ENCODE peak calls at places on chromosome 21, in seven cellular contexts. N is tibial artery, R is neuronal stem cell, U is Karpas-422, L is A673, D is uterus, V is heart right ventricle. Q is an unnamed sample.

GRCh38 chr21:42223826-42224575 is 5.1 kb downstream of the ABCG1 start:
- DNase-seq in N (no peak), R (no peak), U (no peak), L (no peak), D (no peak), V (no peak), Q (no peak)

GRCh38 chr21:31614705-31615104 is 44.8 kb upstream of the SOD1 start:
- DNase-seq in N (no peak), R (no peak), U (no peak), L (no peak), D (no peak), V (no peak), Q (no peak)

GRCh38 chr21:32921632-32922230 is 104.0 kb upstream of the OLIG2 start:
- DNase-seq in N (no peak), R (no peak), U (peak; percentile 75), L (peak; percentile 43), D (no peak), V (no peak), Q (no peak)

GRCh38 chr21:30408782-30409494 is 13.1 kb downstream of the KRTAP13-1 start:
- DNase-seq in N (no peak), R (peak; percentile 3), U (peak; percentile 75), L (peak; percentile 91), D (no peak), V (peak; percentile 26), Q (peak; percentile 34)

GRCh38 chr21:32155226-32155625 is 123.6 kb downstream of the MIS18A start:
- DNase-seq in N (no peak), R (no peak), U (no peak), L (no peak), D (no peak), V (no peak), Q (no peak)

GRCh38 chr21:33412832-33413519 is 9.8 kb downstream of the IFNGR2 start:
- DNase-seq in N (no peak), R (no peak), U (no peak), L (no peak), D (no peak), V (no peak), Q (no peak)

GRCh38 chr21:31837613-31838390 is 35.0 kb upstream of the HUNK start:
- DNase-seq in N (no peak), R (no peak), U (peak; percentile 62), L (no peak), D (no peak), V (no peak), Q (no peak)

GRCh38 chr21:45865106-45865835 is 116.3 kb upstream of the COL6A1 start:
- DNase-seq in N (no peak), R (no peak), U (no peak), L (no peak), D (no peak), V (no peak), Q (peak; percentile 69)

GRCh38 chr21:28220670-28221069 is 772.0 kb downstream of the LTN1 start:
- DNase-seq in N (no peak), R (no peak), U (no peak), L (no peak), D (no peak), V (no peak), Q (no peak)

GRCh38 chr21:16425297-16425696 is 695.5 kb downstream of the USP25 start:
- DNase-seq in N (no peak), R (no peak), U (no peak), L (no peak), D (no peak), V (no peak), Q (no peak)
- H3K4me3 ChIP-seq in N (no peak overlapping the region), R (no peak overlapping the region), U (no peak overlapping the region), L (no peak overlapping the region), D (no peak overlapping the region), V (peak overlapping the region; percentile 62), Q (no peak overlapping the region)

DNA sequence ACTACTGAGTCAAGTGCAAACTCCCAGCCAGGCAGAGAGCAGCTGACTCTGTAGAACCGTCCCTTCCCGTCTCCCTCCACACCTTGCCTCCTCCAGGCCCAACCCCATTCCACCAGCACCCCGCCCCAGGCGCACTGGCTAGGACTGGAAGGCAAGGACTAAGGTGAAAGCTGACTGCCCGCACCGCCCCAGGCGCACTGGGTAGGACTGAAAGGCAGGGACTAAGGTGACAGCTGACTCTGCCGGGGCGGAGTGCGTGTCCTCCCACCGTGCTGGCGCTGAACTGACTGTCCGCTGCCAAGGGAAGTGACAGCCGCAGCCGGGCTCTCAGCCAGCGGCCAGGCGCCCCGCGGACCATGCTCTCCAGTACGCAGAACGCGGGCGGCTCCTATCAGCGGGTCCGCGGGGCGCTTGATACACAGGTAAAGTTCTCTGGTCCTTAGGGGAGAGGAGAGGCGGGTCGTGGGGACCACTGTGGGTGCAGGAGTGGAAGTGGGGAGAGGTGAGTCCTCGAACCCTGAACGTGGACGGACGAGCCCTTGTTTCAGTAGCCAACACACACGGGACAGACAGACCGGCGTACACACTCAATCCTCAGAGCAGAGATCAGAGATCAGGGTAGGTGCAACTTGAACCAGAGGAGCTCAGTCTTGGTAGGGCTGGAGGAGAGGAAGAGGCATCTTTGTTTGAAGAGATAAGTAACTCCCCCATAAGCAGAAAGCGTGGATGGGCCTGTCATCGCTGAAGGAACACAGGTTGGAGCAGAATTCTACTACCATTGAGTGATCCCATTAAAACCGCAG is 58.0 kb downstream of the RBM11 start:
- DNase-seq in N (no peak), R (no peak), U (no peak), L (no peak), D (no peak), V (peak; percentile 26), Q (no peak)
- H3K4me3 ChIP-seq in N (no peak overlapping the region), R (peak overlapping the region; percentile 18), U (no peak overlapping the region), L (no peak overlapping the region), D (no peak overlapping the region), V (peak overlapping the region; percentile 36), Q (no peak overlapping the region)

GRCh38 chr21:25949701-25950100 is 214.9 kb downstream of the GABPA start:
- DNase-seq in N (no peak), R (no peak), U (no peak), L (no peak), D (no peak), V (no peak), Q (no peak)

GRCh38 chr21:25953659-25954058 is 216.9 kb downstream of the APP start:
- DNase-seq in N (no peak), R (no peak), U (no peak), L (no peak), D (no peak), V (no peak), Q (no peak)

GRCh38 chr21:25952306-25952705 is 217.5 kb downstream of the GABPA start:
- DNase-seq in N (no peak), R (no peak), U (no peak), L (no peak), D (no peak), V (no peak), Q (no peak)

GRCh38 chr21:25955646-25956045 is 214.9 kb downstream of the APP start:
- DNase-seq in N (no peak), R (no peak), U (no peak), L (no peak), D (no peak), V (no peak), Q (no peak)

DNA sequence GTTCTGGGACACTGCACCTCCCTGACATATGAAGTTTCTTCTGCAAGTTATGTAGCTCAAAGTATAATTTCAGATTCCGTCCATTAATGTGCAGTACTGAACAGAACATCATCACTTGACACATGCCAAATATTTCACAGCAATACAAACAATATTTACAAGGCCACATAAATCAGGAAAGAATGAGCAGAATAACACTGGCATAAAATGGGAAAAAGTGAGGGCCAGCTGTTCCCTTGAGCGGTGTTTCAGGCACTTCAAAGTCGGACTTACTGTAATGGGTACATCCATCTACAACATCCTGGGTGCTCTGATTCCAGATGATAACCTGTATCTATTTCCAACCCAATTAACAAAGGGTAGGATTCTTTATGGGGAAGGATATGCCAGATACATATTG is 217.4 kb downstream of the APP start:
- DNase-seq in N (no peak), R (no peak), U (no peak), L (no peak), D (no peak), V (no peak), Q (no peak)
- H3K4me3 ChIP-seq in N (no peak overlapping the region), R (no peak overlapping the region), U (no peak overlapping the region), L (no peak overlapping the region), D (no peak overlapping the region), V (no peak overlapping the region), Q (no peak overlapping the region)

GRCh38 chr21:34574581-34574980 is 40.3 kb downstream of the RCAN1 start:
- DNase-seq in N (no peak), R (no peak), U (no peak), L (peak; percentile 65), D (no peak), V (no peak), Q (no peak)
- H3K4me3 ChIP-seq in N (no peak overlapping the region), R (no peak overlapping the region), U (no peak overlapping the region), L (no peak overlapping the region), D (no peak overlapping the region), V (no peak overlapping the region), Q (no peak overlapping the region)

GRCh38 chr21:44350773-44351481 is 2.5 kb upstream of the TRPM2 start:
- DNase-seq in N (no peak), R (no peak), U (no peak), L (no peak), D (no peak), V (no peak), Q (no peak)
- H3K4me3 ChIP-seq in N (no peak overlapping the region), R (no peak overlapping the region), U (no peak overlapping the region), L (no peak overlapping the region), D (no peak overlapping the region), V (no peak overlapping the region), Q (no peak overlapping the region)